ENCODE peak calls at places on chromosomes 6 and 20, in six cellular contexts. B, D, O, L, A and W are unnamed samples.

GRCh38 chr6:24547243-24547642 is 52.5 kb downstream of the ALDH5A1 start:
- DNase-seq in D (no peak), L (no peak), A (no peak), B (peak), O (no peak), W (peak)

GRCh38 chr6:155187994-155188706 is 75.7 kb upstream of the CLDN20 start:
- DNase-seq in L (no peak), D (no peak), A (no peak), B (peak), O (no peak), W (peak)

GRCh38 chr20:1813674-1814635 is 81.3 kb upstream of the SIRPA start:
- DNase-seq in O (no peak), A (peak), L (no peak), D (no peak), B (no peak), W (no peak)

GRCh38 chr6:127606131-127606562 is 29.2 kb downstream of the C6orf58 start:
- DNase-seq in A (no peak), B (peak), D (no peak), L (peak), O (peak), W (peak)

GRCh38 chr20:59518881-59519706 is 85.2 kb upstream of the PHACTR3 start:
- DNase-seq in A (no peak), L (peak), O (peak), B (peak), D (peak), W (peak)

GRCh38 chr6:36700071-36700811 is 2.6 kb downstream of the RAB44 start:
- DNase-seq in O (no peak), D (no peak), A (peak), B (no peak), L (no peak), W (no peak)

GRCh38 chr6:75852721-75853120 is 103.7 kb downstream of the MYO6 start:
- DNase-seq in O (no peak), A (no peak), D (no peak), L (no peak), B (peak), W (no peak)

GRCh38 chr6:32974541-32975308 is 6.3 kb downstream of the BRD2 start:
- DNase-seq in B (no peak), A (no peak), O (no peak), L (no peak), D (no peak), W (peak)

GRCh38 chr6:27553123-27553904 is 80.4 kb upstream of the ZNF184 start:
- DNase-seq in A (no peak), L (peak), O (peak), B (peak), D (no peak), W (peak)

GRCh38 chr6:7617954-7618764 is 28.2 kb downstream of the SNRNP48 start:
- DNase-seq in L (peak), A (no peak), D (peak), B (peak), O (peak), W (peak)